ENCODE peak calls at places on chromosomes 4 and X, in five cellular contexts. V, B, A, J and Q are unnamed samples.

GRCh38 chrX:39871648-39872047 is 226.1 kb downstream of the BCOR start:
- DNase-seq in A (no peak), B (no peak), J (no peak), V (no peak), Q (no peak)

GRCh38 chr4:94419956-94420355 is 31.8 kb upstream of the PDLIM5 start:
- DNase-seq in A (peak; percentile 76), B (no peak), J (no peak), V (no peak), Q (peak; percentile 24)

GRCh38 chrX:103309860-103310591 is 764 bp downstream of the BEX2 start:
- DNase-seq in A (no peak), V (no peak), B (no peak), J (peak; percentile 56), Q (no peak)

GRCh38 chr4:96677499-96677898 is 837.6 kb downstream of the PDHA2 start:
- DNase-seq in V (no peak), A (no peak), B (no peak), J (no peak), Q (no peak)

GRCh38 chr4:7691992-7692391 is 247.7 kb downstream of the AFAP1 start:
- DNase-seq in A (no peak), V (no peak), J (peak; percentile 78), B (no peak), Q (no peak)

GRCh38 chr4:26317766-26318165 is 3.0 kb upstream of the RBPJ start:
- DNase-seq in A (no peak), J (no peak), V (no peak), B (no peak), Q (no peak)

GRCh38 chr4:105555409-105555808 is 3.0 kb downstream of the ARHGEF38 start:
- DNase-seq in J (no peak), V (no peak), B (no peak), A (no peak), Q (no peak)

GRCh38 chr4:127889903-127890302 is 9.2 kb downstream of the PLK4 start:
- DNase-seq in B (no peak), V (no peak), J (no peak), A (no peak), Q (no peak)

GRCh38 chr4:30726090-30726668 is 6.0 kb downstream of the PCDH7 start:
- DNase-seq in A (no peak), J (no peak), B (no peak), V (no peak), Q (no peak)

DNA sequence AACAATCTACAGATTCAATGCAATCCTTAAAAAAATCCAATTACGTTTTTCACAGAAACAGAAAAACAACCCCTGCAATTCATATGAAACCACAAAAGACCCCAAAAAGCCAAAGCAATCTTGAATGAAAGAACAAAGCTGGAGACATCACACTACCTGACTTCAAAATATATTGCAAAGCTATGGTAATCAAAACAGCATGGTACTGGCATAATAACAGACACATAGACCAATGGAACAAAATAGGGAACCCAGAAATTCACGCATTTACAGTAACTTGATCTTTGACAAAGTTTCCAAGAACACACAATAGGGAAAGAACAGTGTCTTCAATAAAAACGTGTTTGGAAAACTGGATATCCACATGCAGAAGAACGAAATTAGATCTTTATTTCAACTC is 14.6 kb downstream of the MGAT4D start:
- DNase-seq in V (no peak), A (no peak), J (no peak), B (no peak), Q (no peak)
- TF ChIP-seq RFX5 in V (no peak), A (no peak), J (no peak), B (no peak), Q (no peak)

GRCh38 chr4:188400456-188400855 is 261.2 kb downstream of the TRIML1 start:
- DNase-seq in J (no peak), A (no peak), B (no peak), V (no peak), Q (no peak)
- TF ChIP-seq REST in J (no peak), A (no peak), B (no peak), V (no peak), Q (no peak)

GRCh38 chr4:62014982-62015739 is 815.0 kb downstream of the ADGRL3 start:
- DNase-seq in A (no peak), V (no peak), B (no peak), J (peak; percentile 3), Q (no peak)
- TF ChIP-seq RFX5 in A (no peak), V (no peak), B (no peak), J (no peak), Q (no peak)

GRCh38 chr4:69104719-69105275 is 8.5 kb downstream of the UGT2B7 start:
- DNase-seq in A (no peak), B (no peak), V (no peak), J (no peak), Q (no peak)
- TF ChIP-seq REST in A (no peak), B (no peak), V (no peak), J (no peak), Q (no peak)

GRCh38 chr4:121428721-121429120 is 47.9 kb upstream of the QRFPR start:
- DNase-seq in B (no peak), A (no peak), J (no peak), V (no peak), Q (no peak)
- TF ChIP-seq RFX5 in B (no peak), A (no peak), J (no peak), V (no peak), Q (no peak)

GRCh38 chrX:70044541-70045245 is 5.0 kb downstream of the AWAT2 start:
- DNase-seq in J (no peak), B (no peak), A (no peak), V (no peak), Q (no peak)
- TF ChIP-seq REST in J (no peak), B (no peak), A (no peak), V (no peak), Q (no peak)

DNA sequence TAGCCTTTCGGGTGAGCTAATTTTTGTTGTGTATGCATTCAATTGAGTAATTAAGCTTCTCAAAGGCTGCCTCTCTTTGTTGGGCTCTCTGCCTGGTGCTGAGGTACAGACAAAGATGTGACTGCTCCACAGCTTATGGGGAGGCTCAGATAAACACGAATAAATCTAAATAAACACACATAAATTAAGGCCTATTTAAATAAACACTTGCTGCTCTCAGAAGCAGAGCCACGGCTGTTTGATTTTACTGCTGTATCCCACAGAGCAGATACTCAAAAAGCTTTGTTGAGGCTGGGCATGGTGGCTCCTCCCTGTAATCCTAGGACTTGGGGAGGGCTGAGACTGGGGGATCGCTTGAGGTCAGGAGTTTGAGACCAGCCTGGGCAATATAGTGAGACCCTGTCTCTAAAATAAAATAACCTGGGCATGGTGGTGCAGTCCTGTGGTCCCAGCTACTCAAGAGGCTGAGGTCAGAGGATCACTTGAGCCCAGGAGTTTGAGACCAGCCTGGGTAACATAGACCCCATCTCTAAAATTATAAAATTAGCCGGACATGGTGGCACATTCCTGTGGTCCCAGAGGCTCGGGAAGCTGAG is 8.4 kb upstream of the CD99 start:
- DNase-seq in B (no peak), A (no peak), V (no peak), J (no peak), Q (no peak)
- TF ChIP-seq RFX5 in B (no peak), A (no peak), V (no peak), J (no peak), Q (no peak)

GRCh38 chr4:675036-675804 is 878 bp downstream of the MYL5 start:
- DNase-seq in A (no peak), B (no peak), J (peak; percentile 60), V (no peak), Q (no peak)
- TF ChIP-seq REST in A (no peak), B (no peak), J (no peak), V (no peak), Q (no peak)

GRCh38 chr4:153676984-153677383 is 7.1 kb upstream of the TLR2 start:
- DNase-seq in B (no peak), A (no peak), V (no peak), J (no peak), Q (peak; percentile 25)

GRCh38 chr4:153679476-153679875 is 4.6 kb upstream of the TLR2 start:
- DNase-seq in J (no peak), V (no peak), A (no peak), B (no peak), Q (no peak)

GRCh38 chr4:153676491-153676890 is 7.6 kb upstream of the TLR2 start:
- DNase-seq in B (no peak), A (no peak), V (no peak), J (no peak), Q (no peak)
- TF ChIP-seq RFX5 in B (no peak), A (no peak), V (no peak), J (no peak), Q (no peak)

GRCh38 chr4:149574973-149575372 is 240.7 kb downstream of the IQCM start:
- DNase-seq in B (peak; percentile 28), V (no peak), A (no peak), J (no peak), Q (no peak)

GRCh38 chr4:149572711-149573110 is 242.9 kb downstream of the IQCM start:
- DNase-seq in A (no peak), V (no peak), B (no peak), J (no peak), Q (no peak)
- TF ChIP-seq REST in A (no peak), V (no peak), B (no peak), J (no peak), Q (no peak)